ENCODE peak calls at places on chromosomes 3 and 15, in seven cellular contexts. I is mammary epithelial cell, V is pancreas, M is neuronal stem cell, L is body of pancreas, A is HepG2, Y is ovary. K is an unnamed sample.

GRCh38 chr3:13620281-13620680 is 71.4 kb downstream of the FBLN2 start:
- DNase-seq in I (no peak), A (no peak), Y (no peak), L (no peak), V (no peak), M (no peak), K (no peak)

GRCh38 chr3:73681610-73682009 is 56.9 kb upstream of the PDZRN3 start:
- DNase-seq in Y (no peak), V (no peak), A (no peak), M (no peak), I (peak; percentile 61), L (no peak), K (no peak)

GRCh38 chr3:183409219-183409618 is 19.2 kb downstream of the MCF2L2 start:
- DNase-seq in M (no peak), I (no peak), V (no peak), L (no peak), A (no peak), Y (no peak), K (no peak)

GRCh38 chr3:136018876-136019275 is 53.3 kb downstream of the PPP2R3A start:
- DNase-seq in Y (no peak), L (no peak), V (no peak), I (no peak), A (no peak), M (no peak), K (no peak)

GRCh38 chr15:40314723-40315276 is 7.1 kb upstream of the PLCB2 start:
- DNase-seq in M (no peak), I (peak; percentile 59), V (no peak), Y (no peak), L (no peak), A (no peak), K (peak; percentile 44)

GRCh38 chr15:61724276-61724939 is 335.8 kb downstream of the VPS13C start:
- DNase-seq in M (no peak), I (no peak), Y (no peak), A (no peak), L (no peak), V (no peak), K (no peak)

GRCh38 chr3:129829640-129830039 is 63.9 kb downstream of the TMCC1 start:
- DNase-seq in M (peak; percentile 50), Y (no peak), A (peak; percentile 83), I (peak; percentile 79), V (peak; percentile 48), L (peak; percentile 45), K (no peak)

GRCh38 chr15:65085990-65086679 is 9.6 kb downstream of the KBTBD13 start:
- DNase-seq in M (no peak), V (peak; percentile 27), L (no peak), Y (no peak), A (peak; percentile 72), I (peak; percentile 44), K (no peak)

GRCh38 chr3:150653110-150653561 is 50.0 kb downstream of the SELENOT start:
- DNase-seq in I (no peak), L (no peak), Y (no peak), M (no peak), V (no peak), A (no peak), K (no peak)

GRCh38 chr3:124535306-124535705 is 194.9 kb upstream of the UMPS start:
- DNase-seq in M (no peak), A (no peak), I (no peak), V (no peak), L (no peak), Y (no peak), K (no peak)

GRCh38 chr3:179744667-179745066 is 91.8 kb downstream of the USP13 start:
- DNase-seq in L (no peak), Y (no peak), I (no peak), M (no peak), A (no peak), V (no peak), K (no peak)

GRCh38 chr3:152200476-152201422 is 68.0 kb upstream of the MBNL1 start:
- DNase-seq in A (no peak), L (no peak), Y (no peak), V (no peak), M (no peak), I (no peak), K (no peak)

DNA sequence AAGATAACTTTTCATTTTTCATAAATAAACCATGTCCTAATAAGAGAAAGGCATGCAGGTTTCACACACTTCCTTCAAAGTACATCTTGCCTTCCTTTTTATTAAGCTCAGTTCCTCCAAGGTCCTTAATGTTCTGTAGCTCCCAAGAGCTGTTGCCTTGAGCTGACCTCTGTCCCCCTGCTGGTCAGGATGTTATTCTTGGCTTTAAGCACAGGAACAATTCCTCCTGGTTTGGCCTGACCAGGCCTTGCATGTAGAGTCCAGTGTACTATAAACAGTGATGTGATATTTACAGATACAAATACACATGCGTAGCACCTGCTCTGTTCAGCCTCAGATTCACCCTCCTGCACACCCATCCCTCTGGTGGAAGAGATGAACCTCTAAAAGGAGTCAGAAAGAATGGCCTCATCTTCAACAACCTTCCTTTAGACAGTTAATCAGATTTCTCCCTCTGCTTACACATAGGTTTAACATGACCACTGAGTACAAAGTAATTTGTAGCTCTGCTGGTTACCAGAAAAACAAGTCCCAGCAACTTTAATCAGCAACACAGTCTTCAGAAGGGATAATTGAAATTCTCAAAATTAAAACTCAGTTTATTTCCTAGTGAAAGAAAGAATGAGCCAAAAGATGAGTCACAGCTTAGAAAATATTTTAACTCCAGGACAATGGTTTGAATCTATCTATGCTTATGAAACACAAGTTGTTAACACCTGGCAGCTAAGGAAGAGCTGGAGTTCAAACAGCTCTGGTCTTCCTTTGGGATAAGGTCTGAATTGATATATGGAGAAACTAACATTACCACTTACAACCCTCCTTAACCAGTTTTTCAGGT is 46.5 kb downstream of the PTPN9 start:
- DNase-seq in Y (peak; percentile 76), L (peak; percentile 59), V (peak; percentile 40), A (peak; percentile 57), I (peak; percentile 51), M (peak; percentile 26), K (no peak)
- H3K27ac ChIP-seq in Y (peak overlapping the region; percentile 20), L (peak overlapping the region; percentile 39), V (no peak overlapping the region), A (peak overlapping the region; percentile 1), I (peak overlapping the region; percentile 0), M (no peak overlapping the region), K (peak overlapping the region; percentile 85)

GRCh38 chr3:187085021-187085666 is 54.2 kb downstream of the RPL39L start:
- DNase-seq in A (no peak), I (no peak), Y (no peak), V (no peak), M (no peak), L (no peak), K (no peak)
- H3K4me3 ChIP-seq in A (no peak overlapping the region), I (no peak overlapping the region), Y (no peak overlapping the region), V (no peak overlapping the region), M (no peak overlapping the region), L (no peak overlapping the region), K (no peak overlapping the region)

GRCh38 chr3:126487151-126487771 is 11.6 kb upstream of the ZXDC start:
- DNase-seq in Y (no peak), I (peak; percentile 60), A (peak; percentile 58), M (no peak), V (no peak), L (peak; percentile 28), K (no peak)
- H3K27ac ChIP-seq in Y (no peak overlapping the region), I (no peak overlapping the region), A (no peak overlapping the region), M (no peak overlapping the region), V (no peak overlapping the region), L (no peak overlapping the region), K (no peak overlapping the region)

DNA sequence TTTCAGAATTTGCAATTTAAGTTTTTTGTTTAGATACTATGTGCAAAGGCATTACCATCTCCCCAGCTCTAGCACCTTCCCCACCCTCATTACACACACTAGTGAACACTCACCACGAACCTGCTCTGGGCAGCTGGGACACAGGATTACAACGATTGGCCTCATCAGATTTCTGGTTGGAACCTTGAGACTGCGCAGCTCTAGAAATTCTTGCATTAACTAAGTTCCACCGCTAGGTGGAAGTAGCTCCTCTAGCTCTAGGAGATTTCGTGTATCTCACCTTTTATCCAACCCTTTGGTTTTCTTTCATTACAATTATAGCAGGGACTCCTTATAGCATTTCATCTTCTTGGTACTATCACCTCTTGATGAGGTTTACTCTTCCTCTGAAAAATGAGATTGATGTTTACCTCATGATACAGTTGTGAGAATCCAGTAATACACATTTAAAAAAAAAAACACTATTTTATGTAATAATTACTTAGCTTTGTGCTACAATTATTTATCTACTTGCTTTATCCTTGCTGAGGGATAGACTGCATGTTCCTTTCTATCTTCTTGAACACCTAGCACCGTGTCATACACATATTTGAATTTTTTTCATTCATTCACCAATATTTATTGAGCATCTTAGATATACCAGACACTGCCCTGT is 28.7 kb upstream of the PLOD2 start:
- DNase-seq in M (peak; percentile 41), Y (no peak), A (peak; percentile 49), L (peak; percentile 27), I (peak; percentile 54), V (peak; percentile 38), K (no peak)
- H3K4me3 ChIP-seq in M (no peak overlapping the region), Y (no peak overlapping the region), A (no peak overlapping the region), L (no peak overlapping the region), I (no peak overlapping the region), V (no peak overlapping the region), K (no peak overlapping the region)

GRCh38 chr3:107604057-107604802 is 81.5 kb downstream of the BBX start:
- DNase-seq in L (no peak), M (no peak), A (no peak), V (no peak), Y (no peak), I (no peak), K (no peak)
- H3K27ac ChIP-seq in L (no peak overlapping the region), M (no peak overlapping the region), A (no peak overlapping the region), V (no peak overlapping the region), Y (no peak overlapping the region), I (no peak overlapping the region), K (no peak overlapping the region)

DNA sequence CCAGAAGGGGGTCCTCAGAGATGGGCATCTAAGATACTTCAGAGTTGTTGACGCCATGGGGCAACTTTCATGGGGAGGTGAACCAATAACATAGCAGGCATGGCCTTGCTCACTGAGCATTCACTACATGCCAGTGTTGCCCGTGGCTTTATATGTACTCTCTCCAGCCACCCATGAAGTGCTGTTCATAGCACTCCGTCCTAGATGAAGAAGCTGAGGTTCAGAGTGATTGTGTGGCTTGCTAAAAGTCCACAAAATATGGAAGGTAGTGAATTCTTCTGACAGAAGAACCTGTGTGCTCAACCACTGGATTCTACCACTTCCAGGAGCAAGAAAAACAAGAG is 9.8 kb upstream of the SEMA4B start:
- DNase-seq in L (no peak), Y (no peak), I (no peak), A (no peak), M (no peak), V (no peak), K (no peak)
- H3K4me3 ChIP-seq in L (no peak overlapping the region), Y (no peak overlapping the region), I (no peak overlapping the region), A (peak overlapping the region; percentile 31), M (no peak overlapping the region), V (no peak overlapping the region), K (no peak overlapping the region)

GRCh38 chr15:32642667-32643425 is 1.3 kb downstream of the SCG5 start:
- DNase-seq in V (no peak), L (no peak), I (no peak), M (no peak), Y (no peak), A (no peak), K (no peak)

GRCh38 chr15:32637704-32638103 is 3.8 kb upstream of the SCG5 start:
- DNase-seq in V (no peak), A (no peak), M (no peak), Y (no peak), I (no peak), L (no peak), K (no peak)

GRCh38 chr15:32643907-32644445 is 2.5 kb downstream of the SCG5 start:
- DNase-seq in M (no peak), I (peak; percentile 59), A (no peak), Y (no peak), L (no peak), V (no peak), K (no peak)

GRCh38 chr15:32636908-32637567 is 4.5 kb upstream of the SCG5 start:
- DNase-seq in Y (no peak), V (no peak), A (no peak), I (no peak), M (no peak), L (no peak), K (no peak)

GRCh38 chr15:32641517-32642059 is at the start of gene SCG5:
- DNase-seq in A (no peak), V (peak; percentile 48), I (no peak), Y (peak; percentile 40), M (peak; percentile 48), L (peak; percentile 54), K (no peak)
- H3K27ac ChIP-seq in A (no peak within 1 kb of the TSS), V (no peak within 1 kb of the TSS), I (no peak within 1 kb of the TSS), Y (no peak within 1 kb of the TSS), M (peak within 1 kb of the TSS; percentile 88), L (no peak within 1 kb of the TSS), K (no peak within 1 kb of the TSS)